ENCODE peak calls at places on chromosomes 4 and X, in eight cellular contexts. One of them, this sample, is unnamed.

GRCh38 chr4:177064116-177064515 is 245.6 kb upstream of the NEIL3 start:
- DNase-seq in pancreas: no peak
- DNase-seq in BJ: no peak
- DNase-seq in OCI-LY7: no peak
- DNase-seq in mammary epithelial cell: no peak
- DNase-seq in Peyer's patch: no peak
- DNase-seq in fibroblast of lung: no peak
- DNase-seq in heart left ventricle: no peak
- DNase-seq in this sample: no peak

GRCh38 chr4:112327950-112328349 is 30.8 kb downstream of the ALPK1 start:
- DNase-seq in pancreas: no peak
- DNase-seq in BJ: no peak
- DNase-seq in OCI-LY7: peak; percentile 51
- DNase-seq in mammary epithelial cell: peak; percentile 45
- DNase-seq in Peyer's patch: no peak
- DNase-seq in fibroblast of lung: peak; percentile 79
- DNase-seq in heart left ventricle: no peak
- DNase-seq in this sample: peak; percentile 42

GRCh38 chr4:78529569-78530209 is 21.9 kb upstream of the ANXA3 start:
- DNase-seq in pancreas: no peak
- DNase-seq in BJ: peak; percentile 26
- DNase-seq in OCI-LY7: no peak
- DNase-seq in mammary epithelial cell: peak; percentile 72
- DNase-seq in Peyer's patch: no peak
- DNase-seq in fibroblast of lung: peak; percentile 46
- DNase-seq in heart left ventricle: no peak
- DNase-seq in this sample: no peak

GRCh38 chr4:6925357-6925836 is 15.8 kb downstream of the TBC1D14 start:
- DNase-seq in pancreas: no peak
- DNase-seq in BJ: no peak
- DNase-seq in OCI-LY7: no peak
- DNase-seq in mammary epithelial cell: no peak
- DNase-seq in Peyer's patch: no peak
- DNase-seq in fibroblast of lung: no peak
- DNase-seq in heart left ventricle: no peak
- DNase-seq in this sample: no peak

GRCh38 chr4:83022724-83023427 is 12.1 kb upstream of the COPS4 start:
- DNase-seq in pancreas: no peak
- DNase-seq in BJ: no peak
- DNase-seq in OCI-LY7: no peak
- DNase-seq in mammary epithelial cell: peak; percentile 47
- DNase-seq in Peyer's patch: no peak
- DNase-seq in fibroblast of lung: peak; percentile 48
- DNase-seq in heart left ventricle: no peak
- DNase-seq in this sample: no peak

GRCh38 chrX:134669378-134670098 is 11.3 kb upstream of the PLAC1 start:
- DNase-seq in pancreas: peak; percentile 33
- DNase-seq in BJ: peak; percentile 74
- DNase-seq in OCI-LY7: no peak
- DNase-seq in mammary epithelial cell: peak; percentile 72
- DNase-seq in Peyer's patch: no peak
- DNase-seq in fibroblast of lung: peak; percentile 81
- DNase-seq in heart left ventricle: no peak
- DNase-seq in this sample: no peak

GRCh38 chr4:72489267-72489666 is 79.8 kb downstream of the ADAMTS3 start:
- DNase-seq in pancreas: no peak
- DNase-seq in BJ: no peak
- DNase-seq in OCI-LY7: no peak
- DNase-seq in mammary epithelial cell: peak; percentile 84
- DNase-seq in Peyer's patch: no peak
- DNase-seq in fibroblast of lung: peak; percentile 68
- DNase-seq in heart left ventricle: no peak
- DNase-seq in this sample: no peak

GRCh38 chr4:159682996-159683395 is 580.1 kb downstream of the RAPGEF2 start:
- DNase-seq in pancreas: no peak
- DNase-seq in BJ: no peak
- DNase-seq in OCI-LY7: no peak
- DNase-seq in mammary epithelial cell: no peak
- DNase-seq in Peyer's patch: no peak
- DNase-seq in fibroblast of lung: no peak
- DNase-seq in heart left ventricle: no peak
- DNase-seq in this sample: no peak

GRCh38 chrX:129472116-129472515 is 51.2 kb downstream of the SMARCA1 start:
- DNase-seq in pancreas: no peak
- DNase-seq in BJ: no peak
- DNase-seq in OCI-LY7: no peak
- DNase-seq in mammary epithelial cell: peak; percentile 23
- DNase-seq in Peyer's patch: no peak
- DNase-seq in fibroblast of lung: no peak
- DNase-seq in heart left ventricle: no peak
- DNase-seq in this sample: no peak

GRCh38 chr4:150581611-150582010 is 340 bp upstream of the MAB21L2 start:
- DNase-seq in pancreas: no peak
- DNase-seq in BJ: no peak
- DNase-seq in OCI-LY7: no peak
- DNase-seq in mammary epithelial cell: no peak
- DNase-seq in Peyer's patch: peak; percentile 46
- DNase-seq in fibroblast of lung: peak; percentile 88
- DNase-seq in heart left ventricle: no peak
- DNase-seq in this sample: no peak

GRCh38 chr4:38320833-38321232 is 343.2 kb upstream of the KLF3 start:
- DNase-seq in pancreas: no peak
- DNase-seq in BJ: no peak
- DNase-seq in OCI-LY7: no peak
- DNase-seq in mammary epithelial cell: no peak
- DNase-seq in Peyer's patch: no peak
- DNase-seq in fibroblast of lung: no peak
- DNase-seq in heart left ventricle: no peak
- DNase-seq in this sample: peak; percentile 46

GRCh38 chr4:38324861-38325451 is 339.0 kb upstream of the KLF3 start:
- DNase-seq in pancreas: no peak
- DNase-seq in BJ: no peak
- DNase-seq in OCI-LY7: no peak
- DNase-seq in mammary epithelial cell: no peak
- DNase-seq in Peyer's patch: no peak
- DNase-seq in fibroblast of lung: no peak
- DNase-seq in heart left ventricle: no peak
- DNase-seq in this sample: no peak

GRCh38 chr4:38323141-38323634 is 340.8 kb upstream of the KLF3 start:
- DNase-seq in pancreas: no peak
- DNase-seq in BJ: no peak
- DNase-seq in OCI-LY7: no peak
- DNase-seq in mammary epithelial cell: peak; percentile 33
- DNase-seq in Peyer's patch: no peak
- DNase-seq in fibroblast of lung: peak; percentile 77
- DNase-seq in heart left ventricle: no peak
- DNase-seq in this sample: no peak

GRCh38 chr4:38320349-38320707 is 343.7 kb upstream of the KLF3 start:
- DNase-seq in pancreas: no peak
- DNase-seq in BJ: no peak
- DNase-seq in OCI-LY7: no peak
- DNase-seq in mammary epithelial cell: no peak
- DNase-seq in Peyer's patch: no peak
- DNase-seq in fibroblast of lung: no peak
- DNase-seq in heart left ventricle: no peak
- DNase-seq in this sample: no peak

GRCh38 chr4:38322709-38323108 is 341.3 kb upstream of the KLF3 start:
- DNase-seq in pancreas: no peak
- DNase-seq in BJ: peak; percentile 41
- DNase-seq in OCI-LY7: no peak
- DNase-seq in mammary epithelial cell: no peak
- DNase-seq in Peyer's patch: no peak
- DNase-seq in fibroblast of lung: peak; percentile 94
- DNase-seq in heart left ventricle: peak; percentile 47
- DNase-seq in this sample: no peak
- TF ChIP-seq CTCF in pancreas: no peak
- TF ChIP-seq CTCF in BJ: no peak
- TF ChIP-seq CTCF in OCI-LY7: no peak
- TF ChIP-seq CTCF in mammary epithelial cell: no peak
- TF ChIP-seq CTCF in Peyer's patch: no peak
- TF ChIP-seq CTCF in fibroblast of lung: no peak
- TF ChIP-seq CTCF in heart left ventricle: no peak
- TF ChIP-seq CTCF in this sample: no peak

GRCh38 chrX:151830911-151831310 is 81.8 kb upstream of the MAGEA4 start:
- DNase-seq in pancreas: no peak
- DNase-seq in BJ: no peak
- DNase-seq in OCI-LY7: no peak
- DNase-seq in mammary epithelial cell: no peak
- DNase-seq in Peyer's patch: no peak
- DNase-seq in fibroblast of lung: no peak
- DNase-seq in heart left ventricle: no peak
- DNase-seq in this sample: no peak

GRCh38 chrX:151828434-151829080 is 84.1 kb upstream of the MAGEA4 start:
- DNase-seq in pancreas: no peak
- DNase-seq in BJ: no peak
- DNase-seq in OCI-LY7: no peak
- DNase-seq in mammary epithelial cell: peak; percentile 16
- DNase-seq in Peyer's patch: no peak
- DNase-seq in fibroblast of lung: no peak
- DNase-seq in heart left ventricle: no peak
- DNase-seq in this sample: no peak

GRCh38 chrX:151821226-151821625 is 86.7 kb downstream of the CNGA2 start:
- DNase-seq in pancreas: no peak
- DNase-seq in BJ: no peak
- DNase-seq in OCI-LY7: no peak
- DNase-seq in mammary epithelial cell: no peak
- DNase-seq in Peyer's patch: no peak
- DNase-seq in fibroblast of lung: no peak
- DNase-seq in heart left ventricle: no peak
- DNase-seq in this sample: no peak

DNA sequence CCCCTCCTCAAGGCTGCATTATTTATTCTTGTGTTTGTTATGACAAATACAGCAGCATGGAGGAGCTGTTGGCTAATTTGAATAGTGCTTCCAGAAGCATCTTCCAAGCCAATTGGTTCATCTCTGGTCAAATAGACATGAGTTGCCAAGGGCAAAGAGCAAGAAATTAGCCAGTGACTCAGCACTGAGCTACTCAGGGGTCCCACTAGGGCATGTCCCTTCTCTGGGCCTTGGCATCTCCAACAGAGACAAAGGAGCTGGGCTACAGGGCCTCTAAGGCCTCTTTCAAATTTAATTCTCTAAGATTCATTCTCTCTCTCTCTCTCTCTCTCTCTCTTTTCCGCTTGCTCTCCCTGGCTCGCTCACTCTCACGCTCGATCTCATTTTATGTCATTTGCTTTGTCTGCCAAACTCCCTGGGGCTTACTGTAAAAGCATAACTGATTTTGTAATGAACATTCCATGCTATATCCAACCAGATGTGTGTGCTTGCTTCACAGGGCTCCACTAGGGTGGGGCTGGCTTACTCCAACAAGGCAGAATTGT is 86.7 kb upstream of the MAGEA4 start:
- DNase-seq in pancreas: no peak
- DNase-seq in BJ: peak; percentile 89
- DNase-seq in OCI-LY7: no peak
- DNase-seq in mammary epithelial cell: peak; percentile 59
- DNase-seq in Peyer's patch: no peak
- DNase-seq in fibroblast of lung: peak; percentile 72
- DNase-seq in heart left ventricle: no peak
- DNase-seq in this sample: no peak
- TF ChIP-seq CTCF in pancreas: no peak
- TF ChIP-seq CTCF in BJ: peak; percentile 45
- TF ChIP-seq CTCF in OCI-LY7: no peak
- TF ChIP-seq CTCF in mammary epithelial cell: peak; percentile 52
- TF ChIP-seq CTCF in Peyer's patch: peak; percentile 46
- TF ChIP-seq CTCF in fibroblast of lung: peak; percentile 33
- TF ChIP-seq CTCF in heart left ventricle: no peak
- TF ChIP-seq CTCF in this sample: no peak

DNA sequence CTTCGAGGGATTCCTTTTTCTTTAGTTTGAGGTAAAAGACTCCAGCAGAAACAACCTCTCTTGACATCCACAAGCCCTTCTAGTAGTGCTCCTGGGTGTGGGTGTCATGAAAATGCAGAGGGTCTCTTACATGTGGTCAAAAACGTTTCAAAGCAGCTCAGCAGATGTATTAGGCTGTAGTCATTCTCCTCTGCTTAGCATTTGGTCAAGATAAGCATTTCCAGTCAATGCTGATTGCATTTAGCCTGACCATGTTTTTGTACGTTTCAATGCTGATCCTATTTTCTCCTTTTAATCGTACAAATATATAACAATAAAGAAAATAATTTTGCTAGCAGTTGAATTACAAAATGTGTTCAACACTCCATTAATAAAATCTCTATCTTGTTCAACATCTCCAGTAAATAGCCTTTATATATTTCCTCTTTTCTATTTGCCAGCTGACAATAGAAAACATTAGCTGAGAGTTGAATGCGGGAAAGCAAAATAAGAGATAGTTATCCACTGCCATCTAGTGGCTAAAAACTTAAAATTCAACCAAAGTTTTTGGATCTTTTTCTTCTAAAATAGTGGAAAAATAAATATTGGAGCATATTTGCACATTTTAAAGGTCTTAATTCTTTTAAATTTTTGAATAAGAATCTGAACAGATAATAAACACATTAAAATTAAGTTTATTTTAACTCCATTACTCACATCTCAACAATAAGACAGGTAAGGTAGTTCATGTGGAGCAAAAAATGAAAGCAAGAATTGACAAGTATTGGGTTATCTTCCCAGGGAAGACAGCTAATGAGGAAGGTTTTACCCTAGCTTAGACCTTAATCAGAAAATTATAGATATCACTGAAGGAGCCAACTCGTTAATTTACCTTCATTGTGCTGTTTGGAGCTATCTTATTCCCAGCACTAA is 15.2 kb upstream of the PACRGL start:
- DNase-seq in pancreas: no peak
- DNase-seq in BJ: no peak
- DNase-seq in OCI-LY7: peak; percentile 48
- DNase-seq in mammary epithelial cell: no peak
- DNase-seq in Peyer's patch: no peak
- DNase-seq in fibroblast of lung: peak; percentile 56
- DNase-seq in heart left ventricle: no peak
- DNase-seq in this sample: peak; percentile 22
- TF ChIP-seq CTCF in pancreas: peak; percentile 49
- TF ChIP-seq CTCF in BJ: peak; percentile 47
- TF ChIP-seq CTCF in OCI-LY7: peak; percentile 90
- TF ChIP-seq CTCF in mammary epithelial cell: peak; percentile 54
- TF ChIP-seq CTCF in Peyer's patch: peak; percentile 67
- TF ChIP-seq CTCF in fibroblast of lung: peak; percentile 28
- TF ChIP-seq CTCF in heart left ventricle: peak; percentile 54
- TF ChIP-seq CTCF in this sample: no peak

DNA sequence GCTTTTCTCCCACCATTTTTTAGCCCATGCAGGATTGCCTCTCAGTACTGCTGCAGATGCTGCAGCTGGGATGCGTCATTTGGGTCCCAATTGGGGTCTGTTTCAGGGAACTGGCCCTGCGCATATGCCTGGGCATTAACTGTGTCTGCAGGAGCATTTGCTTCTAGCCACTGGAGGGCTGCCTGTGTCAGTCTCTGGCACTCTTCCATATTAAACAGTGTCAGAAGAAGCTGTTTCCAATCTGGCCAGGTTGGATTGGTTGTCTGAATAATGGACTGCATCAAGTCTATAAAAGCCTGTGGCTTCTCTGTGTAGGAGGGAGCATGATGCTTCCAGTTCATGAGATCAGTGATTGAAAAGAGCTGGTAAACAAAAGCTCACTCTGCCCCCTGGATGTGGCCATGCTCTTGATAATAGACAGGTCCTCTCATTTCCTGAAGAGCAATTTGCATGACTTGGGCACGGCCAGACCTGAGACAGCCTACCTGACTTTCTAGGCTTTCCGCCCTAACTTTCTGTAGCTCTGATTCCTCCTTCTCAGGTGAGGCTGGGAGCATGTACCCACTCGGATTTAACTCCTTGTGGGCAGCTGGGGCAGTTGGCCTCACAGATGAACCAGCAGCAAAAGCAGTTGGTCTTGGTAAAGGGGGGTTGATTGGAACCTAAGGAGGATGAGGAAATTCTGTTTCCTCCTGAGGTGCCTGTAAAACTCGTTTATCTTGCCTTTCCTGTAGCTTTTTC is 29.2 kb downstream of the SULT1E1 start:
- DNase-seq in pancreas: peak; percentile 57
- DNase-seq in BJ: no peak
- DNase-seq in OCI-LY7: no peak
- DNase-seq in mammary epithelial cell: peak; percentile 34
- DNase-seq in Peyer's patch: peak; percentile 61
- DNase-seq in fibroblast of lung: peak; percentile 21
- DNase-seq in heart left ventricle: no peak
- DNase-seq in this sample: no peak
- TF ChIP-seq CTCF in pancreas: no peak
- TF ChIP-seq CTCF in BJ: no peak
- TF ChIP-seq CTCF in OCI-LY7: no peak
- TF ChIP-seq CTCF in mammary epithelial cell: peak; percentile 3
- TF ChIP-seq CTCF in Peyer's patch: peak; percentile 60
- TF ChIP-seq CTCF in fibroblast of lung: no peak
- TF ChIP-seq CTCF in heart left ventricle: no peak
- TF ChIP-seq CTCF in this sample: no peak

This sample was measured in GM20000.